ENCODE peak calls at places on chromosomes 1 and 21, in eight cellular contexts. U is tibial nerve, V is OCI-LY7, R is RWPE1, C is astrocyte of the cerebellum, O is thoracic aorta, I is PC-9, J is dorsolateral prefrontal cortex. S is an unnamed sample.

GRCh38 chr1:171801395-171801990 is 20.0 kb downstream of the METTL13 start:
- DNase-seq in U (peak), V (peak), R (peak), C (peak), O (no peak), I (peak), J (peak), S (no peak)

GRCh38 chr1:167342846-167343245 is 122.2 kb downstream of the POU2F1 start:
- DNase-seq in U (no peak), V (peak), R (peak), C (no peak), O (no peak), I (no peak), J (no peak), S (no peak)

GRCh38 chr1:181208967-181209366 is 120.5 kb downstream of the IER5 start:
- DNase-seq in U (no peak), V (no peak), R (no peak), C (no peak), O (no peak), I (no peak), J (no peak), S (no peak)

GRCh38 chr1:3541465-3541864 is 69.8 kb downstream of the MEGF6 start:
- DNase-seq in U (no peak), V (no peak), R (no peak), C (no peak), O (no peak), I (peak), J (no peak), S (no peak)

GRCh38 chr1:190320952-190321351 is 156.7 kb downstream of the BRINP3 start:
- DNase-seq in U (no peak), V (no peak), R (peak), C (peak), O (no peak), I (no peak), J (no peak), S (peak)

GRCh38 chr1:36730599-36730998 is 247.9 kb upstream of the CSF3R start:
- DNase-seq in U (no peak), V (no peak), R (no peak), C (no peak), O (no peak), I (no peak), J (no peak), S (peak)

GRCh38 chr1:39331647-39332046 is 127.2 kb downstream of the MACF1 start:
- DNase-seq in U (no peak), V (no peak), R (no peak), C (no peak), O (no peak), I (no peak), J (no peak), S (no peak)

GRCh38 chr1:200866521-200866920 is 6.3 kb upstream of the GPR25 start:
- DNase-seq in U (no peak), V (no peak), R (no peak), C (no peak), O (no peak), I (no peak), J (no peak), S (no peak)

GRCh38 chr21:29680273-29680672 is 259.5 kb downstream of the GRIK1 start:
- DNase-seq in U (no peak), V (no peak), R (no peak), C (no peak), O (no peak), I (no peak), J (no peak), S (no peak)

GRCh38 chr21:38982096-38982495 is 176.4 kb downstream of the ETS2 start:
- DNase-seq in U (no peak), V (no peak), R (no peak), C (no peak), O (no peak), I (peak), J (no peak), S (no peak)

GRCh38 chr1:94325379-94326302 is 88.3 kb upstream of the ARHGAP29 start:
- DNase-seq in U (no peak), V (no peak), R (peak), C (peak), O (no peak), I (peak), J (no peak), S (no peak)

GRCh38 chr1:165884690-165885304 is 57.4 kb downstream of the UCK2 start:
- DNase-seq in U (no peak), V (peak), R (no peak), C (no peak), O (no peak), I (no peak), J (no peak), S (no peak)

GRCh38 chr1:182259963-182260362 is 131.6 kb downstream of the GLUL start:
- DNase-seq in U (no peak), V (no peak), R (no peak), C (no peak), O (no peak), I (no peak), J (no peak), S (no peak)

GRCh38 chr1:71587961-71588360 is 507.1 kb upstream of the ZRANB2 start:
- DNase-seq in U (no peak), V (no peak), R (no peak), C (peak), O (no peak), I (no peak), J (no peak), S (peak)

GRCh38 chr1:205950826-205951549 is 7.7 kb upstream of the SLC26A9 start:
- DNase-seq in U (no peak), V (no peak), R (no peak), C (no peak), O (no peak), I (no peak), J (no peak), S (no peak)

GRCh38 chr1:14611792-14612191 is 13.3 kb downstream of the KAZN start:
- DNase-seq in U (no peak), V (no peak), R (no peak), C (no peak), O (no peak), I (no peak), J (no peak), S (no peak)

GRCh38 chr1:14605945-14606344 is 7.5 kb downstream of the KAZN start:
- DNase-seq in U (no peak), V (no peak), R (no peak), C (no peak), O (no peak), I (no peak), J (no peak), S (no peak)

GRCh38 chr1:14607295-14607694 is 8.8 kb downstream of the KAZN start:
- DNase-seq in U (no peak), V (no peak), R (no peak), C (no peak), O (no peak), I (no peak), J (no peak), S (no peak)

GRCh38 chr1:14606632-14607031 is 8.1 kb downstream of the KAZN start:
- DNase-seq in U (no peak), V (peak), R (no peak), C (no peak), O (no peak), I (no peak), J (no peak), S (no peak)

GRCh38 chr1:14608308-14608707 is 9.8 kb downstream of the KAZN start:
- DNase-seq in U (no peak), V (peak), R (no peak), C (no peak), O (no peak), I (no peak), J (no peak), S (no peak)
- TF ChIP-seq CTCF in U (no peak), V (peak), R (no peak), C (peak), O (no peak), I (peak), J (no peak), S (no peak)

GRCh38 chr1:47390843-47391242 is 25.2 kb upstream of the FOXE3 start:
- DNase-seq in U (no peak), V (no peak), R (no peak), C (no peak), O (no peak), I (no peak), J (no peak), S (no peak)

GRCh38 chr1:47386268-47386667 is 29.8 kb upstream of the FOXE3 start:
- DNase-seq in U (no peak), V (no peak), R (no peak), C (no peak), O (no peak), I (no peak), J (no peak), S (no peak)

GRCh38 chr1:47387921-47388509 is 28.1 kb upstream of the FOXE3 start:
- DNase-seq in U (no peak), V (no peak), R (no peak), C (no peak), O (no peak), I (no peak), J (no peak), S (no peak)

GRCh38 chr1:47389735-47390134 is 26.4 kb upstream of the FOXE3 start:
- DNase-seq in U (no peak), V (no peak), R (no peak), C (no peak), O (no peak), I (no peak), J (no peak), S (no peak)

DNA sequence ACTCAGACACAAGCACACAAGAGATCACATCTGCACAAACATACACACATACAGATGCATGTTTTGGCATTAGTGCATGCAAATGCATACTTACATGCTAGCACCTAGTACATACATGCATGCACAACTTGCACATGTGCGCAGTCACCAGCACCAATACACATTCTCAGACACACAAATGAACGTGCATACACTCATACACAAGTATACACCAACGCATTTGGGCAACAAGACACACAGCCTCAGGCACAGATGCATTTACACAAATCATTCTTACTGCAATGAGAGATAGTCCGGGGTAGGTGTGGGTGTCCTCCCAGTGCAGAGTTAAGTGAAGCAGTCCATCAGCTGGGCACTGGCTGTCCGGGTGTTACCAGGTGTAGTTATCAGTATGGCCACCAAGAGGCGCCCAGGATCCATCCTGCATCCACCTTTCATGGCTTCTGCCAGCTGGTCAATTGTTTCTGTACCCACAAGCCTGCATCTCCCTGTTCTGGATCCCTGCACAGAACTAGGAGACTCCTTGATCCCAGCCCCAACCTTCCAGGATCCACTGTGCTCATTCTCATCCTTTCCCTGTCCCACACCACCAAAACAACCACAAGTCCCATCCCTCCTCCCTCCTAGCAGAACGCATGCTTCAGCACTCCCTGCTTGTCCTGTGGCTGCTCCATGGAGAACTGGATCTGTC is 27.4 kb upstream of the FOXE3 start:
- DNase-seq in U (peak), V (peak), R (peak), C (peak), O (no peak), I (peak), J (peak), S (peak)
- TF ChIP-seq CTCF in U (peak), V (peak), R (peak), C (peak), O (peak), I (peak), J (peak), S (peak)

GRCh38 chr1:16029288-16029687 is 7.5 kb downstream of the CLCNKA start:
- DNase-seq in U (no peak), V (no peak), R (no peak), C (no peak), O (no peak), I (no peak), J (no peak), S (no peak)

GRCh38 chr1:16022393-16022792 is 557 bp downstream of the CLCNKA start:
- DNase-seq in U (no peak), V (no peak), R (no peak), C (no peak), O (no peak), I (no peak), J (no peak), S (no peak)

GRCh38 chr1:16023050-16023653 is 1.3 kb downstream of the CLCNKA start:
- DNase-seq in U (no peak), V (no peak), R (no peak), C (no peak), O (no peak), I (no peak), J (no peak), S (no peak)

GRCh38 chr1:16028237-16029002 is 6.6 kb downstream of the CLCNKA start:
- DNase-seq in U (no peak), V (no peak), R (no peak), C (no peak), O (no peak), I (no peak), J (no peak), S (no peak)

GRCh38 chr1:16026723-16027484 is 5.1 kb downstream of the CLCNKA start:
- DNase-seq in U (no peak), V (no peak), R (no peak), C (no peak), O (no peak), I (no peak), J (no peak), S (no peak)
- TF ChIP-seq CTCF in U (no peak), V (no peak), R (no peak), C (no peak), O (no peak), I (no peak), J (no peak), S (no peak)

GRCh38 chr1:210771131-210771530 is 362.8 kb downstream of the KCNH1 start:
- DNase-seq in U (no peak), V (no peak), R (no peak), C (no peak), O (no peak), I (no peak), J (no peak), S (no peak)

GRCh38 chr1:210777914-210778313 is 356.0 kb downstream of the KCNH1 start:
- DNase-seq in U (no peak), V (no peak), R (no peak), C (no peak), O (no peak), I (no peak), J (no peak), S (no peak)

GRCh38 chr1:210776722-210777121 is 357.2 kb downstream of the KCNH1 start:
- DNase-seq in U (no peak), V (no peak), R (no peak), C (no peak), O (no peak), I (no peak), J (no peak), S (no peak)

GRCh38 chr1:210779259-210779658 is 354.7 kb downstream of the KCNH1 start:
- DNase-seq in U (no peak), V (no peak), R (no peak), C (no peak), O (no peak), I (no peak), J (no peak), S (no peak)

DNA sequence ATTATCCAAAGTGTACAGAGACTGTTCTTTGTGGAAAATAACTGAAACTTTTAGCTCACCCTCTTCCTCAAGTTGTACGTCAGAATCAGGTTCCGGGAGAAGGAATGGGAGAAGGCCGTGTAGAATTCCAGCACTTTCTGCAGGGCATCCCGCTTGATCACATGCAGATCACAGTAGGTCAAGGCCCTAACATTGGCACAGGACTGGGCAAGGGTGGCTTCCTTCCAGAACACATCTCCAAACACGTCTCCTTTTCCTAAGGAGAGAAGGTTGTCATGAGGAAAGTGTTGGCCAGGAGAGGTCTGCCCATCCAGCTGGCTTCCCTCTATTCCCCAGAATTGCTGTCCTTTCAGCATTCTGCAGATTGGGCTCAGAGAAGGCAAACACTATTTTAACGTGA is 358.7 kb downstream of the KCNH1 start:
- DNase-seq in U (no peak), V (no peak), R (no peak), C (no peak), O (no peak), I (no peak), J (no peak), S (no peak)
- TF ChIP-seq CTCF in U (no peak), V (no peak), R (no peak), C (no peak), O (no peak), I (no peak), J (no peak), S (no peak)

DNA sequence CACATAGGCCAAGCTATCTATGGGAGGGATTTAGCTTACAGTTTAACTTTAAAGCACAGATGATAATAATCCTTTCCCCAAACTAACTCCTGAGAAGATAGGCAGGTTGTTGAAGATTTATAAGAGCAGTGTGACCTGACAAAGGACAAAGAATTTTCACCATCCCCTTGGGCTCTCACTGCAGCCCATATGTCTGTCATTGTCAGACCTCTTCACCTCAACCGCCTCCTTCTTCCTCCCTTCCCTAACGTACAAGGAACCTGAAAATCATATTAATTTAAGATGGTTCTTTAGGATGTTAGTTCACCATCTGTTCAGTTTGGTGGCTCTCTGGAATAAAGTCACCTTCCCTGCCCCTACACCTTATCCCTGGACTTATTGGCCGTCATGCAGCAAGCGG is 5.0 kb downstream of the RNU1-2 start:
- DNase-seq in U (no peak), V (peak), R (no peak), C (no peak), O (no peak), I (no peak), J (no peak), S (peak)
- TF ChIP-seq CTCF in U (no peak), V (peak), R (no peak), C (no peak), O (no peak), I (no peak), J (no peak), S (no peak)

GRCh38 chr1:31503581-31503980 is 72.7 kb upstream of the TINAGL1 start:
- DNase-seq in U (no peak), V (no peak), R (no peak), C (no peak), O (no peak), I (no peak), J (no peak), S (peak)

GRCh38 chr1:31502253-31502652 is 74.1 kb upstream of the TINAGL1 start:
- DNase-seq in U (no peak), V (no peak), R (no peak), C (no peak), O (no peak), I (peak), J (no peak), S (no peak)

GRCh38 chr1:31502926-31503511 is 73.3 kb upstream of the TINAGL1 start:
- DNase-seq in U (no peak), V (no peak), R (no peak), C (no peak), O (no peak), I (peak), J (no peak), S (no peak)

GRCh38 chr1:31504001-31504400 is 72.3 kb upstream of the TINAGL1 start:
- DNase-seq in U (no peak), V (no peak), R (no peak), C (no peak), O (no peak), I (peak), J (no peak), S (no peak)

GRCh38 chr1:31501505-31501904 is 74.8 kb upstream of the TINAGL1 start:
- DNase-seq in U (no peak), V (no peak), R (no peak), C (no peak), O (no peak), I (peak), J (no peak), S (no peak)
- TF ChIP-seq CTCF in U (no peak), V (peak), R (no peak), C (peak), O (no peak), I (peak), J (no peak), S (peak)

GRCh38 chr1:117825414-117825813 is 104.0 kb downstream of the GDAP2 start:
- DNase-seq in U (peak), V (no peak), R (no peak), C (no peak), O (no peak), I (no peak), J (no peak), S (no peak)

GRCh38 chr1:117826551-117827078 is 102.8 kb downstream of the GDAP2 start:
- DNase-seq in U (no peak), V (no peak), R (peak), C (no peak), O (no peak), I (peak), J (no peak), S (no peak)

GRCh38 chr1:117826119-117826518 is 103.3 kb downstream of the GDAP2 start:
- DNase-seq in U (no peak), V (no peak), R (no peak), C (no peak), O (no peak), I (no peak), J (no peak), S (no peak)

GRCh38 chr1:117830222-117830621 is 99.2 kb downstream of the GDAP2 start:
- DNase-seq in U (no peak), V (no peak), R (no peak), C (no peak), O (no peak), I (no peak), J (no peak), S (no peak)

DNA sequence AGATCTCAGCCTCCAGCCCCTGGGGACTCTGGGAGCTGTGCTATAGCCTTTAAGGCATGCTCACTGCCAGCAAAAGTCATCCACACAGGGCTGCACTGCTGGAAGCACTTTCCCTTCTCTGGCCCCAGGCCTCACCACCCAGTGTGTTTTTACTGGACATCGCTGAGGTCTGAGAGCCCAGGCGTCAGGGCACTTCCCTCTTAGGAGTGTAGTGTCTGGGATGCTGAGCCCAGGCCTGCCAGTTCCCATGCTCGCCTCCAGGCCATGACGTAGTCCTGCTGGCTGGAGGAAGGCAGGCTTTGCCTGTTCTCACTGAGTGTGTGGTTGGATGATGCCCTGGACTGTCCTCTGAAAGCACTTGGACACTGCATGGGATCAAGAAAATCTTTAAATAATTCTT is 101.2 kb downstream of the GDAP2 start:
- DNase-seq in U (peak), V (no peak), R (no peak), C (peak), O (peak), I (no peak), J (no peak), S (no peak)
- TF ChIP-seq CTCF in U (no peak), V (no peak), R (no peak), C (no peak), O (peak), I (no peak), J (no peak), S (no peak)

S was measured in WERI-Rb-1.